ENCODE peak calls at places on chromosome 7, in nine cellular contexts. X, R, K, H, M, I, Y, N and B are unnamed samples.

GRCh38 chr7:90244909-90245841 is at the start of gene CFAP69:
- DNase-seq in X (peak), R (peak), K (peak), H (no peak), M (peak), I (peak), Y (peak), N (peak), B (peak)

GRCh38 chr7:56175086-56175760 is 59.0 kb upstream of the NUPR2 start:
- DNase-seq in X (no peak), R (no peak), K (no peak), H (no peak), M (no peak), I (no peak), Y (no peak), N (no peak), B (no peak)

GRCh38 chr7:2084331-2084730 is 148.4 kb downstream of the MAD1L1 start:
- DNase-seq in X (peak), R (no peak), K (no peak), H (no peak), M (no peak), I (no peak), Y (peak), N (no peak), B (no peak)

GRCh38 chr7:144834516-144835165 is 1.2 kb downstream of the TPK1 start:
- DNase-seq in X (peak), R (no peak), K (no peak), H (peak), M (no peak), I (peak), Y (no peak), N (no peak), B (peak)

GRCh38 chr7:116322541-116322940 is 112.2 kb downstream of the TES start:
- DNase-seq in X (no peak), R (no peak), K (no peak), H (no peak), M (no peak), I (no peak), Y (no peak), N (no peak), B (no peak)

GRCh38 chr7:55105952-55106351 is 87.1 kb downstream of the EGFR start:
- DNase-seq in X (no peak), R (no peak), K (no peak), H (no peak), M (no peak), I (no peak), Y (no peak), N (no peak), B (no peak)

GRCh38 chr7:37999673-38000072 is 79.2 kb downstream of the EPDR1 start:
- DNase-seq in X (no peak), R (no peak), K (no peak), H (no peak), M (no peak), I (no peak), Y (no peak), N (no peak), B (no peak)

GRCh38 chr7:140153666-140154161 is 23.1 kb downstream of the KDM7A start:
- DNase-seq in X (no peak), R (no peak), K (no peak), H (no peak), M (no peak), I (no peak), Y (no peak), N (no peak), B (no peak)

GRCh38 chr7:86469680-86470295 is 173.9 kb upstream of the GRM3 start:
- DNase-seq in X (peak), R (peak), K (peak), H (peak), M (peak), I (peak), Y (no peak), N (peak), B (peak)

GRCh38 chr7:102874166-102874829 is 38.5 kb upstream of the LRRC17 start:
- DNase-seq in X (no peak), R (no peak), K (peak), H (peak), M (peak), I (no peak), Y (no peak), N (peak), B (no peak)

GRCh38 chr7:1940863-1941262 is 270.8 kb downstream of the ELFN1 start:
- DNase-seq in X (no peak), R (no peak), K (no peak), H (no peak), M (no peak), I (no peak), Y (no peak), N (no peak), B (no peak)

GRCh38 chr7:43071604-43072003 is 40.8 kb upstream of the HECW1 start:
- DNase-seq in X (peak), R (no peak), K (peak), H (no peak), M (no peak), I (no peak), Y (no peak), N (no peak), B (no peak)

GRCh38 chr7:27375958-27376357 is 133.4 kb downstream of the EVX1 start:
- DNase-seq in X (no peak), R (no peak), K (no peak), H (no peak), M (no peak), I (no peak), Y (no peak), N (no peak), B (no peak)

GRCh38 chr7:18570890-18571478 is 75.4 kb downstream of the HDAC9 start:
- DNase-seq in X (no peak), R (peak), K (peak), H (peak), M (no peak), I (peak), Y (no peak), N (no peak), B (no peak)

GRCh38 chr7:466465-467191 is 53.0 kb downstream of the PDGFA start:
- DNase-seq in X (no peak), R (no peak), K (no peak), H (no peak), M (no peak), I (no peak), Y (no peak), N (no peak), B (peak)

GRCh38 chr7:138974675-138975237 is 6.4 kb downstream of the KIAA1549 start:
- DNase-seq in X (no peak), R (no peak), K (no peak), H (no peak), M (no peak), I (no peak), Y (no peak), N (no peak), B (no peak)

GRCh38 chr7:36208406-36208805 is 55.4 kb downstream of the EEPD1 start:
- DNase-seq in X (no peak), R (no peak), K (peak), H (peak), M (no peak), I (no peak), Y (no peak), N (no peak), B (no peak)

GRCh38 chr7:95209276-95209675 is 115.1 kb downstream of the PON1 start:
- DNase-seq in X (no peak), R (no peak), K (no peak), H (no peak), M (no peak), I (no peak), Y (no peak), N (no peak), B (no peak)

GRCh38 chr7:138008046-138008587 is 6.2 kb upstream of the CREB3L2 start:
- DNase-seq in X (no peak), R (no peak), K (no peak), H (no peak), M (no peak), I (no peak), Y (no peak), N (no peak), B (no peak)

GRCh38 chr7:30351274-30351673 is 66.9 kb downstream of the ZNRF2 start:
- DNase-seq in X (no peak), R (no peak), K (no peak), H (peak), M (no peak), I (no peak), Y (no peak), N (no peak), B (no peak)